ENCODE peak calls at places on chromosomes 12 and 14, in six cellular contexts. One of them, this sample, is unnamed.

GRCh38 chr12:123952037-123952436 is 20.6 kb downstream of the CCDC92 start:
- DNase-seq in MCF 10A: no peak
- DNase-seq in pancreas: no peak
- DNase-seq in ovary: no peak
- DNase-seq in cardiac muscle cell: no peak
- DNase-seq in HFFc6: no peak
- DNase-seq in this sample: no peak

GRCh38 chr12:25935355-25936144 is 22.9 kb upstream of the RASSF8 start:
- DNase-seq in MCF 10A: no peak
- DNase-seq in pancreas: no peak
- DNase-seq in ovary: no peak
- DNase-seq in cardiac muscle cell: peak; percentile 27
- DNase-seq in HFFc6: no peak
- DNase-seq in this sample: no peak

GRCh38 chr14:54329082-54329695 is 67.6 kb upstream of the CDKN3 start:
- DNase-seq in MCF 10A: peak; percentile 74
- DNase-seq in pancreas: peak; percentile 30
- DNase-seq in ovary: peak; percentile 26
- DNase-seq in cardiac muscle cell: peak; percentile 80
- DNase-seq in HFFc6: peak; percentile 53
- DNase-seq in this sample: peak; percentile 20

GRCh38 chr14:77039285-77040058 is 11.0 kb upstream of the IRF2BPL start:
- DNase-seq in MCF 10A: no peak
- DNase-seq in pancreas: no peak
- DNase-seq in ovary: no peak
- DNase-seq in cardiac muscle cell: peak; percentile 64
- DNase-seq in HFFc6: no peak
- DNase-seq in this sample: no peak

GRCh38 chr14:100281286-100282082 is 24.8 kb downstream of the SLC25A29 start:
- DNase-seq in MCF 10A: no peak
- DNase-seq in pancreas: no peak
- DNase-seq in ovary: no peak
- DNase-seq in cardiac muscle cell: no peak
- DNase-seq in HFFc6: no peak
- DNase-seq in this sample: no peak

GRCh38 chr12:57756406-57757341 is 1.8 kb downstream of the MARCHF9 start:
- DNase-seq in MCF 10A: no peak
- DNase-seq in pancreas: peak; percentile 53
- DNase-seq in ovary: no peak
- DNase-seq in cardiac muscle cell: peak; percentile 47
- DNase-seq in HFFc6: no peak
- DNase-seq in this sample: no peak

GRCh38 chr12:41993283-41993682 is 151.4 kb downstream of the GXYLT1 start:
- DNase-seq in MCF 10A: no peak
- DNase-seq in pancreas: no peak
- DNase-seq in ovary: no peak
- DNase-seq in cardiac muscle cell: no peak
- DNase-seq in HFFc6: no peak
- DNase-seq in this sample: no peak

GRCh38 chr12:123099556-123100192 is 51.2 kb downstream of the PITPNM2 start:
- DNase-seq in MCF 10A: no peak
- DNase-seq in pancreas: no peak
- DNase-seq in ovary: no peak
- DNase-seq in cardiac muscle cell: no peak
- DNase-seq in HFFc6: no peak
- DNase-seq in this sample: no peak

GRCh38 chr12:48883305-48884171 is 17.9 kb upstream of the RND1 start:
- DNase-seq in MCF 10A: no peak
- DNase-seq in pancreas: no peak
- DNase-seq in ovary: no peak
- DNase-seq in cardiac muscle cell: peak; percentile 54
- DNase-seq in HFFc6: no peak
- DNase-seq in this sample: no peak

GRCh38 chr14:91867316-91867988 is at the start of gene TC2N:
- DNase-seq in MCF 10A: no peak
- DNase-seq in pancreas: no peak
- DNase-seq in ovary: no peak
- DNase-seq in cardiac muscle cell: no peak
- DNase-seq in HFFc6: no peak
- DNase-seq in this sample: no peak

GRCh38 chr14:98181768-98182167 is 1090.2 kb downstream of the BCL11B start:
- DNase-seq in MCF 10A: no peak
- DNase-seq in pancreas: no peak
- DNase-seq in ovary: no peak
- DNase-seq in cardiac muscle cell: no peak
- DNase-seq in HFFc6: no peak
- DNase-seq in this sample: no peak

GRCh38 chr14:64040044-64040443 is 187.2 kb downstream of the SYNE2 start:
- DNase-seq in MCF 10A: peak; percentile 44
- DNase-seq in pancreas: no peak
- DNase-seq in ovary: no peak
- DNase-seq in cardiac muscle cell: peak; percentile 22
- DNase-seq in HFFc6: no peak
- DNase-seq in this sample: no peak

GRCh38 chr12:96236221-96236822 is 42.1 kb downstream of the ELK3 start:
- DNase-seq in MCF 10A: peak; percentile 81
- DNase-seq in pancreas: no peak
- DNase-seq in ovary: no peak
- DNase-seq in cardiac muscle cell: peak; percentile 87
- DNase-seq in HFFc6: no peak
- DNase-seq in this sample: peak; percentile 73

GRCh38 chr14:23025181-23025788 is 9.4 kb downstream of the PSMB5 start:
- DNase-seq in MCF 10A: no peak
- DNase-seq in pancreas: no peak
- DNase-seq in ovary: no peak
- DNase-seq in cardiac muscle cell: no peak
- DNase-seq in HFFc6: no peak
- DNase-seq in this sample: no peak

GRCh38 chr12:127810026-127810425 is 456.9 kb upstream of the TMEM132C start:
- DNase-seq in MCF 10A: peak; percentile 35
- DNase-seq in pancreas: no peak
- DNase-seq in ovary: no peak
- DNase-seq in cardiac muscle cell: peak; percentile 77
- DNase-seq in HFFc6: peak; percentile 66
- DNase-seq in this sample: no peak

GRCh38 chr12:93978553-93978952 is 169.8 kb upstream of the PLXNC1 start:
- DNase-seq in MCF 10A: peak; percentile 81
- DNase-seq in pancreas: no peak
- DNase-seq in ovary: no peak
- DNase-seq in cardiac muscle cell: peak; percentile 92
- DNase-seq in HFFc6: peak; percentile 86
- DNase-seq in this sample: no peak

GRCh38 chr12:2582631-2583616 is 211.8 kb upstream of the FKBP4 start:
- DNase-seq in MCF 10A: peak; percentile 53
- DNase-seq in pancreas: peak; percentile 60
- DNase-seq in ovary: peak; percentile 69
- DNase-seq in cardiac muscle cell: peak; percentile 69
- DNase-seq in HFFc6: peak; percentile 23
- DNase-seq in this sample: peak; percentile 74

GRCh38 chr14:68927089-68927488 is 52.0 kb downstream of the ACTN1 start:
- DNase-seq in MCF 10A: no peak
- DNase-seq in pancreas: no peak
- DNase-seq in ovary: no peak
- DNase-seq in cardiac muscle cell: no peak
- DNase-seq in HFFc6: no peak
- DNase-seq in this sample: no peak

DNA sequence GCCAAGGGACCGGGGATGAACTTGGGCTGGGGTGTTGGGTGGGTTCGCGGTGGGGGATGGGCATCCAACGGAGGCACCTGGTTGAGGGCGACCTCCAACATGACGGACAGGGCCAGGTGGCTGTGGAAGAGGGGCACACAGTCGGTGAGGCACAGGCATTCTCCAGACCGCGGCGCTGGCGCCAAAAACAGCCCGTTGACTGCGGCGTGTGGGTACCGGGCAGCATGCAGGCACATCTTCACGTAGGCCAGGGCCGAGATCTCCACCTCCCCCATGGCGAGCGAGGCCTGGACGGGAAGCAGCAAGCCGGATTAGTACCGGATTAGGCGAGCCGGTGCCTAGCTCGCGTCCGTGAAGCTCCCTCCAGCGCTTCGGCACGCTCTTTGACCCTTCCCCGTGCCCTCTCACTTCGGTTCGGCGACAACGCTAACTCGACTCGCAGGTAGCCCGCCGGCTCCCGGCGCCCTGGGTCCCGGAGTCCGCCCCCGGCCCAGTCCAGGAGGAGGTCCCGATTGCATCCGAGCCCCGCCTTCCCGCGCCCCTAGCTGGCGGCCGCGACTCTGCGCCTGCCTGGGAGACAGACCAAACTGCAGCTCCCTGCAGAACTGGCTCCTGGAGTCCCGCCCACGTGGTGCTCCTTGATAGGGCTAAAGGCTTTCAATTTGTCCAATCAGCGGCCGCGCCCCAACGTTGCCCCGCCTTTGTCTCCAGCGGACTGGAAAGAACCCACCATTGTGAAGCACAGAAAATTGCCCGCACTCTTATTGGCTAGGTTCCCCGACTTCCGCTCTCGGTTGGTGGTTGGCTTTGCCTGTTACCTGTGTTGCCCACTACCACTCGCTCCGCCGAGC is at the start of gene EMC9:
- DNase-seq in MCF 10A: peak; percentile 100
- DNase-seq in pancreas: peak; percentile 100
- DNase-seq in ovary: peak; percentile 100
- DNase-seq in cardiac muscle cell: peak; percentile 100
- DNase-seq in HFFc6: peak; percentile 99
- DNase-seq in this sample: peak; percentile 100
- TF ChIP-seq CTCF in MCF 10A: peak; percentile 14
- TF ChIP-seq CTCF in pancreas: peak; percentile 38
- TF ChIP-seq CTCF in ovary: peak; percentile 89
- TF ChIP-seq CTCF in cardiac muscle cell: peak; percentile 36
- TF ChIP-seq CTCF in HFFc6: peak; percentile 67
- TF ChIP-seq CTCF in this sample: peak; percentile 55

GRCh38 chr12:31008961-31009840 is 64.5 kb upstream of the DDX11 start:
- DNase-seq in MCF 10A: no peak
- DNase-seq in pancreas: no peak
- DNase-seq in ovary: no peak
- DNase-seq in cardiac muscle cell: no peak
- DNase-seq in HFFc6: no peak
- DNase-seq in this sample: no peak

GRCh38 chr12:31011336-31011735 is 62.3 kb upstream of the DDX11 start:
- DNase-seq in MCF 10A: no peak
- DNase-seq in pancreas: no peak
- DNase-seq in ovary: no peak
- DNase-seq in cardiac muscle cell: no peak
- DNase-seq in HFFc6: no peak
- DNase-seq in this sample: no peak

GRCh38 chr12:31009976-31010375 is 63.7 kb upstream of the DDX11 start:
- DNase-seq in MCF 10A: no peak
- DNase-seq in pancreas: no peak
- DNase-seq in ovary: no peak
- DNase-seq in cardiac muscle cell: no peak
- DNase-seq in HFFc6: no peak
- DNase-seq in this sample: no peak

GRCh38 chr12:31015215-31015614 is 58.4 kb upstream of the DDX11 start:
- DNase-seq in MCF 10A: no peak
- DNase-seq in pancreas: no peak
- DNase-seq in ovary: no peak
- DNase-seq in cardiac muscle cell: no peak
- DNase-seq in HFFc6: no peak
- DNase-seq in this sample: no peak

DNA sequence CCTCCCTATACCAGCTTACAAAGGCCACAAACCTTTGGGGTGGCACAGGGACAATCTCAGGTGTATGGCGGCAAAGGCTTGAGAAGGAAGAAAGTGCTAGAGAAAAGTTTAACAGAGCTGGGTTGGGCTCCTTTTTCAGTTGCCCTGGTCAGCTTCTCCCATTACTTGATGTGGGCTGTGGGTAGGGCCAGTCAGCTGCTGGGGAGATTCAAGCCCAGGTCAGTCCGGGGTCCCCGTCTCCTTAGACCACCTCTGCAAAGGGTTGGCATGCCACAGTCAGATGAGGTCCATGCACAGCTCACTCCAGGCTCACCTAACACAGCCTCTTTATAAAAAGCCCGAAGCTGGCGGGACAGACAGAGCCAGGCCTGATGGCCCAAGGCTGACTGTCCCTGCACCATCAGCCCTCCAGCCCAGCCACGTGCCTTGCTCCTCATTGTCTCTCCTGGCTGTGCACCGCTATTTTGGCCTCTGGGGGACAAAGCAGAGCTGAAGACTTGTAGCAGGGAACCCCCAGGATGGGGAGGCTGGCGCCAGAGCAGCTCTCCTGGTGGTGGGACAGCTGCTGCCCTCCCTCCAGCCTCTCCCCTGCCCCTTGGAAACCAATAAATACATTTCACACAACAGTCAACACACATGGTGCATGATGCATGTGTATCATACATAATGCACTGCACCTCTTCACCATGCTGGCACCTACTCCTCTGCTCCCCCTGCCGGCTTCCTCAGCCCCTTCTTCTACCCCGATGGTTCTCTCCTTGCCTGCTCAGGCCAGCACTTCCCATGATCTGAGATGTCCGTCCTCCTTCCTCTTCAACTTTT is 61.7 kb upstream of the DDX11 start:
- DNase-seq in MCF 10A: no peak
- DNase-seq in pancreas: no peak
- DNase-seq in ovary: no peak
- DNase-seq in cardiac muscle cell: no peak
- DNase-seq in HFFc6: no peak
- DNase-seq in this sample: no peak
- TF ChIP-seq CTCF in MCF 10A: no peak
- TF ChIP-seq CTCF in pancreas: no peak
- TF ChIP-seq CTCF in ovary: no peak
- TF ChIP-seq CTCF in cardiac muscle cell: peak; percentile 30
- TF ChIP-seq CTCF in HFFc6: peak; percentile 59
- TF ChIP-seq CTCF in this sample: no peak

DNA sequence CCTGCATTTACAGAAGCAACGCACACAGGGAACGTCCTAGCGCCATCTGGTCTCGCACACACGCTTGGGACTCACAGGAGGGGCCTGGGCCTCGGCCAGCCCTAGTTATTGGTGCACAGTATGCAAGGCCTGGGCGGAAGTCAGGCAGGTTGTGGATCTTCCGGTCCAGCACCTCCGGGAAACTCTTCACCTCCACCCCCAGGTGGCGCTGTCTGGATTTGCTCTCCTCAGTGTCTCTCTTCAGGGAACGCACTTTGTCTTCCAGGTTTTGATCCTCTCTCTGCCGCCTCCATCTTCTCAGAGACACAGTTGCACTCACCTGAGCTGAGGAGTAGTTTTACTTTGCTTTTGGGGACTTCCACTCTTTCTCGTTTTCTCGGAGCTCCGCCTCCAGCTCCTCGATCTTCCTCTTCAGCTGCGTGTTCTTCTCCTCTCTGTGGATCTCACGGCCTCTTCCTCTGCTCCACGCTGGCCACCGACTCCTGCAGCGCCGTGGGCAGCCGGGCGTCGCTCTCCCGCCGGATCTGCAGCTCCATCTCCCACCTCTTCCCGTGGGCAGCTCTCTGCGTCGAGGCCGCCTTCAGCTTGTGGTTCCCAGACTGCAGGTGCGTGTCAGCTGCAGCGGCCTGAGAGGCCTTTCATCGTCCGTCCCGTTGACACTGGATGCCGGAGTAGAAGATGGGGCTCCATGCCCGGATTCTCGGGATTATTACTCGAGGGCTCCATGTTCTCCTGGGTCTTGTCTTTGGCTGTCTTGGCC is 933.8 kb downstream of the TMEM121 start:
- DNase-seq in MCF 10A: peak; percentile 37
- DNase-seq in pancreas: no peak
- DNase-seq in ovary: no peak
- DNase-seq in cardiac muscle cell: no peak
- DNase-seq in HFFc6: no peak
- DNase-seq in this sample: no peak
- TF ChIP-seq CTCF in MCF 10A: peak; percentile 37
- TF ChIP-seq CTCF in pancreas: no peak
- TF ChIP-seq CTCF in ovary: no peak
- TF ChIP-seq CTCF in cardiac muscle cell: no peak
- TF ChIP-seq CTCF in HFFc6: peak; percentile 33
- TF ChIP-seq CTCF in this sample: no peak

GRCh38 chr14:44149597-44149996 is 357.5 kb downstream of the FSCB start:
- DNase-seq in MCF 10A: peak; percentile 68
- DNase-seq in pancreas: peak; percentile 9
- DNase-seq in ovary: no peak
- DNase-seq in cardiac muscle cell: peak; percentile 60
- DNase-seq in HFFc6: no peak
- DNase-seq in this sample: no peak
- TF ChIP-seq CTCF in MCF 10A: peak; percentile 72
- TF ChIP-seq CTCF in pancreas: no peak
- TF ChIP-seq CTCF in ovary: no peak
- TF ChIP-seq CTCF in cardiac muscle cell: peak; percentile 57
- TF ChIP-seq CTCF in HFFc6: no peak
- TF ChIP-seq CTCF in this sample: no peak

This sample was measured in psoas muscle.